ENCODE peak calls at places on chromosome X, in six cellular contexts. U is endodermal cell, D is foreskin fibroblast, V is fibroblast of the aortic adventitia, O is fibroblast of mammary gland, B is cardiac fibroblast. H is an unnamed sample.

GRCh38 chrX:150352114-150352513 is 11.0 kb upstream of the MAMLD1 start:
- DNase-seq in U (no peak), D (peak), V (no peak), O (no peak), B (peak), H (no peak)

GRCh38 chrX:154126101-154126500 is 17.9 kb upstream of the OPN1LW start:
- DNase-seq in U (no peak), D (no peak), V (no peak), O (no peak), B (no peak), H (no peak)

GRCh38 chrX:132257116-132257515 is 37.9 kb upstream of the RAP2C start:
- DNase-seq in U (no peak), D (no peak), V (peak), O (peak), B (peak), H (peak)

GRCh38 chrX:71917621-71918341 is 7.1 kb downstream of the NHSL2 start:
- DNase-seq in U (peak), D (no peak), V (no peak), O (peak), B (peak), H (no peak)

GRCh38 chrX:105315301-105315700 is 94.8 kb upstream of the TEX13A start:
- DNase-seq in U (no peak), D (no peak), V (peak), O (peak), B (peak), H (no peak)

GRCh38 chrX:24100713-24101112 is 46.0 kb downstream of the EIF2S3 start:
- DNase-seq in U (no peak), D (peak), V (peak), O (peak), B (peak), H (peak)

GRCh38 chrX:1248381-1249061 is 20.1 kb upstream of the CSF2RA start:
- DNase-seq in U (peak), D (no peak), V (no peak), O (no peak), B (no peak), H (no peak)

GRCh38 chrX:110384490-110384889 is 25.8 kb downstream of the RTL9 start:
- DNase-seq in U (no peak), D (peak), V (no peak), O (peak), B (peak), H (peak)

GRCh38 chrX:821311-822178 is 191.0 kb downstream of the SHOX start:
- DNase-seq in U (no peak), D (no peak), V (no peak), O (no peak), B (no peak), H (peak)

GRCh38 chrX:43618376-43619205 is 37.5 kb upstream of the MAOA start:
- DNase-seq in U (peak), D (no peak), V (no peak), O (no peak), B (no peak), H (no peak)

GRCh38 chrX:43881410-43882293 is 598 bp downstream of the MAOB start:
- DNase-seq in U (no peak), D (no peak), V (no peak), O (peak), B (peak), H (no peak)

GRCh38 chrX:124030520-124030919 is 69.0 kb downstream of the STAG2 start:
- DNase-seq in U (no peak), D (no peak), V (no peak), O (no peak), B (no peak), H (no peak)

GRCh38 chrX:1507511-1508463 is 29.2 kb downstream of the P2RY8 start:
- DNase-seq in U (no peak), D (no peak), V (no peak), O (no peak), B (no peak), H (no peak)

GRCh38 chrX:97672138-97672537 is 788.4 kb downstream of the RPA4 start:
- DNase-seq in U (no peak), D (no peak), V (no peak), O (no peak), B (no peak), H (no peak)

GRCh38 chrX:153736071-153736820 is 11.6 kb downstream of the ABCD1 start:
- DNase-seq in U (no peak), D (no peak), V (no peak), O (no peak), B (no peak), H (no peak)

GRCh38 chrX:114580336-114580735 is 3.5 kb upstream of the HTR2C start:
- DNase-seq in U (no peak), D (no peak), V (no peak), O (no peak), B (no peak), H (no peak)

GRCh38 chrX:10496345-10496965 is 123.9 kb downstream of the MID1 start:
- DNase-seq in U (no peak), D (peak), V (peak), O (peak), B (peak), H (peak)

GRCh38 chrX:15749642-15750610 is 11.9 kb downstream of the CA5B start:
- DNase-seq in U (no peak), D (peak), V (peak), O (peak), B (peak), H (no peak)
- H3K4me3 ChIP-seq in U (no peak), D (peak), V (no peak), O (no peak), B (no peak), H (no peak)

GRCh38 chrX:106901341-106901740 is 1.8 kb downstream of the RIPPLY1 start:
- DNase-seq in U (no peak), D (no peak), V (no peak), O (no peak), B (no peak), H (no peak)

GRCh38 chrX:106899841-106900240 is 3.3 kb downstream of the RIPPLY1 start:
- DNase-seq in U (no peak), D (no peak), V (no peak), O (no peak), B (no peak), H (no peak)

GRCh38 chrX:106899276-106899675 is 3.9 kb downstream of the RIPPLY1 start:
- DNase-seq in U (no peak), D (no peak), V (peak), O (no peak), B (no peak), H (peak)

GRCh38 chrX:106897259-106897658 is 5.9 kb downstream of the RIPPLY1 start:
- DNase-seq in U (no peak), D (peak), V (peak), O (peak), B (peak), H (peak)

GRCh38 chrX:106898462-106898861 is 4.7 kb downstream of the RIPPLY1 start:
- DNase-seq in U (no peak), D (peak), V (peak), O (peak), B (peak), H (peak)
- TF ChIP-seq CTCF in U (peak), D (peak), V (peak), O (peak), B (peak), H (peak)

DNA sequence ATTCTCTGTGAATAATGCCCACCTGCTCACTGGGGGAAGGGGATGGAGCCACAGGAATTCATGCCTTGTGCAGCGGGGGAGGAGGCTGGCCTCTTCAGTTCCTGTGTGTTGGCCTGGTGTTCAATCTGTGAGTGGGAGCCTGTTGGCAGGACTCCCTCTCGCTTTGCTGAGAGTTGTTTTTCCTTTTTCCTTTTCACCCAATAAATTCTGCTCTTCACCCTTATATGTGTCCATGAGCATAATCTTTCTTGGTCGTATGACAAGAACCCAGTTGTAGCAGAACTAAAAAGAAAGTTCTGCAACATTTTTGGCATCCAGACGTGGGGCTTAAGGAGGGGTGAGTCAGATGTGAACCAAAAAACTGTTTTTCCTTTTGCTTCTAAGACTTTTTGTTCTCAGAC is 235.2 kb upstream of the HDX start:
- DNase-seq in U (no peak), D (no peak), V (peak), O (peak), B (peak), H (no peak)
- H3K4me3 ChIP-seq in U (no peak), D (no peak), V (no peak), O (no peak), B (no peak), H (no peak)

DNA sequence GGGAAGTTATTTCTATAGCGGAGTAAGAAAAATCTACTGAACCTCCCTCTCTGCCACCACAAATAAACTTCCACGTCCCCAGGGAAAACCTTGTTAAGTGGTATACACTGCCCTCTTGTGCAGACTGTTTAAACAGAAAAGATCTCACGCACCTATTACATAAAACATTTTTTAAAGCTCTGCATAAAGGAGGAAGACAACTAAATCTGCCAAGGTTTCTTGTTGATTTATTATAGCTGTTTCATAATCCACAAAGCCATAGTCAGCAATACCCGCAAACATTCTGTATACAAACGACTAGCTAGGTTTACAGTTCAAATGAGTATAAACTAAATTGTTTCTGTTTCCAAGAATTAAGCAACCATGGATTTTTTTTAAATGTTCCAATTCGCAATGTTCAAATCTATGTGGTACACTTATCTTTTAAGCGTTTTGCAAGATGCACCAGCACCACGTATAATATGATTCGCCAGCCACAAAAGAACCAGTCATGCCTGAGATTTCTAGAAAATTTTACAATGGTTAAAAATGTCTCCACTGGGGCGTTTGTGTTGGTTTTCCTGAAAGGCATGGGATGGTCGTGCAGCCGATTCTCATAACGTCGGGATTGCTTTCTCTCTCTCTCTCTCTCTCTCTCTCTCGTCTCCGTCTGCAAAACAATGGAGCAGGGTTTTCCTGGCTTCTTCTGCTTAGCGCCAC is 164.6 kb downstream of the PRKX start:
- DNase-seq in U (no peak), D (peak), V (peak), O (peak), B (peak), H (peak)
- TF ChIP-seq CTCF in U (peak), D (peak), V (peak), O (peak), B (no peak), H (peak)

GRCh38 chrX:50281253-50281652 is 76.7 kb downstream of the CCNB3 start:
- DNase-seq in U (no peak), D (no peak), V (no peak), O (no peak), B (no peak), H (no peak)
- H3K4me3 ChIP-seq in U (no peak), D (no peak), V (no peak), O (no peak), B (no peak), H (no peak)

GRCh38 chrX:29231800-29232199 is 644.6 kb downstream of the IL1RAPL1 start:
- DNase-seq in U (no peak), D (no peak), V (peak), O (peak), B (peak), H (peak)
- TF ChIP-seq CTCF in U (peak), D (peak), V (peak), O (peak), B (peak), H (peak)

DNA sequence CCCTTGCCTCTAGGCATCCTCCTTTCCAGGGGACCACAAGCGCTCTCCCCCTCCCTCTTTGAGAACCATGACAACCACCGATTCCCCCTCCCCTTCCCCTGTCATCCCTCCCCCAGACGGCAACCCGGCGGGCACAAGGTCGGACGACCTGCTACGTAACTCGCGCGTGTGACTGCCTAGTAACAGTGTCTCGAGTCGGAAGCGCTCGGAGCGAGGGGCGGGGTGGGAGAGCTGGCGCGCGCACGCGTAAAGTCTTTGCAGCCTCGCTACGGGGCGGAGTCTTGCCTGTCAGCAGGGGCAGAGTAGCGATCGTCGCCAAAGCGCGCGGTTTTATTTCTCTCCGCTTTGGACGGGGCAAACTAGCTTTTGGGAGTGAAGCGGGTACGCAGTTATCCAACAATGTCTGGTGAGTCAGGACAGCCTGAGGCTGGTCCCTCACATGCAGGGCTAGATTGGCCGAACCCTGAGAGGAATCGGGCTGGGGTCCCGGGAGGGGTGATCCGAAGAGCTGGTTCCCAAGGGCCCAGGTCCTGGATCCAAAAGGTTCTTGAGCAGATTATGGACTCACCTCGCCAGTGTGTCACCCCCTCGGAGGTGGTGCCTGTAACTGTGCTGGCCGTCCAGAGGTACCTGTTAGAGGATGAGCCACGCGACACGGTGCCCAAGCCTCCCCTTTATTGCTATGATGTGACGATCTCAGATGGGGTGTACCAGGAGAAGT is at the start of gene RADX:
- DNase-seq in U (peak), D (peak), V (peak), O (peak), B (peak), H (peak)
- H3K4me3 ChIP-seq in U (peak), D (peak), V (peak), O (peak), B (peak), H (peak)

DNA sequence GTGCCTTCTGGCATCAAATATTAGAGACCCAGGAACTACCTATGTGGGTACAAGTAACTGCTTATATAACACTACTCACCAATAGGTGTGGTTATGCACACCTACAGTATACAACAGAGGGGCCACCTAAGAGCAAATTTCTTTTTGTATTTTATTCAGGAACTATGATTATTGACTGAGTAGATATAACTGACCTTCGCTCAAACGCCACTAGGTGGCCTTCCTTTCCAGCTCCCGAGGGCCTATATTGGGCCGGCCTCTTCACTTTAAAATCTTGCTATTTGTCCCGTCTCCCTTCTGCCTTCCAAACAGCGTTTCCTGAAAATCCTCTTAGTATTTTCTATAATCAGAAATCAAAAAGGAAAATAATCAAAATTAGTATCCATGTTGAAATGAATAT is 19.9 kb upstream of the PABPC5 start:
- DNase-seq in U (peak), D (no peak), V (no peak), O (peak), B (peak), H (no peak)
- TF ChIP-seq CTCF in U (peak), D (peak), V (peak), O (peak), B (peak), H (peak)